ENCODE peak calls at places on chromosome 14, in six cellular contexts. T is HFF-Myc, L is ovary, A is GM10248, R is astrocyte of the spinal cord, H is WTC11. F is an unnamed sample.

GRCh38 chr14:72610096-72610830 is 283.6 kb downstream of the DPF3 start:
- DNase-seq in T (no peak), L (no peak), A (no peak), R (no peak), H (no peak), F (peak; percentile 69)

GRCh38 chr14:95609398-95609990 is 74.6 kb downstream of the GLRX5 start:
- DNase-seq in T (no peak), L (peak; percentile 38), A (peak; percentile 46), R (peak; percentile 3), H (peak; percentile 75), F (no peak)

GRCh38 chr14:83548061-83548839 is 1981.7 kb upstream of the FLRT2 start:
- DNase-seq in T (no peak), L (no peak), A (no peak), R (peak; percentile 17), H (no peak), F (no peak)

GRCh38 chr14:32630701-32631100 is 301.6 kb downstream of the AKAP6 start:
- DNase-seq in T (no peak), L (no peak), A (no peak), R (no peak), H (no peak), F (no peak)

GRCh38 chr14:88029500-88029899 is 24.6 kb downstream of the GPR65 start:
- DNase-seq in T (no peak), L (no peak), A (no peak), R (no peak), H (no peak), F (no peak)

GRCh38 chr14:61526405-61527312 is 168.7 kb upstream of the HIF1A start:
- DNase-seq in T (no peak), L (no peak), A (no peak), R (no peak), H (no peak), F (no peak)

GRCh38 chr14:60981626-60982455 is 796 bp downstream of the SLC38A6 start:
- DNase-seq in T (no peak), L (no peak), A (no peak), R (peak; percentile 69), H (no peak), F (no peak)

GRCh38 chr14:68718033-68718725 is 74.7 kb downstream of the ZFP36L1 start:
- DNase-seq in T (no peak), L (no peak), A (no peak), R (no peak), H (no peak), F (no peak)

GRCh38 chr14:48970995-48971394 is 615.2 kb downstream of the RPS29 start:
- DNase-seq in T (no peak), L (no peak), A (no peak), R (no peak), H (no peak), F (no peak)

GRCh38 chr14:47227051-47227600 is 448.3 kb downstream of the MDGA2 start:
- DNase-seq in T (no peak), L (no peak), A (no peak), R (peak; percentile 7), H (no peak), F (no peak)

GRCh38 chr14:103623883-103624482 is 5.0 kb upstream of the KLC1 start:
- DNase-seq in T (no peak), L (no peak), A (no peak), R (no peak), H (no peak), F (no peak)

GRCh38 chr14:93857500-93857899 is 69.2 kb upstream of the PRIMA1 start:
- DNase-seq in T (no peak), L (no peak), A (no peak), R (no peak), H (peak; percentile 17), F (no peak)

GRCh38 chr14:96225745-96226151 is 21.1 kb downstream of the BDKRB2 start:
- DNase-seq in T (peak; percentile 45), L (no peak), A (no peak), R (no peak), H (peak; percentile 62), F (no peak)

GRCh38 chr14:34971381-34971780 is 11.4 kb upstream of the SRP54 start:
- DNase-seq in T (no peak), L (no peak), A (no peak), R (no peak), H (no peak), F (no peak)

GRCh38 chr14:90405755-90406154 is 8.9 kb downstream of the CALM1 start:
- DNase-seq in T (no peak), L (no peak), A (no peak), R (no peak), H (no peak), F (no peak)

GRCh38 chr14:93981874-93982683 is 5.7 kb upstream of the ASB2 start:
- DNase-seq in T (no peak), L (no peak), A (no peak), R (no peak), H (no peak), F (no peak)

GRCh38 chr14:42224053-42224888 is 617.6 kb downstream of the LRFN5 start:
- DNase-seq in T (peak; percentile 57), L (peak; percentile 37), A (peak; percentile 13), R (peak; percentile 75), H (peak; percentile 85), F (peak; percentile 88)

GRCh38 chr14:34931206-34931605 is 51.6 kb upstream of the SRP54 start:
- DNase-seq in T (no peak), L (no peak), A (peak; percentile 17), R (no peak), H (no peak), F (no peak)

GRCh38 chr14:103526247-103526913 is 2.6 kb upstream of the TRMT61A start:
- DNase-seq in T (no peak), L (no peak), A (no peak), R (no peak), H (no peak), F (no peak)

GRCh38 chr14:33799705-33800269 is 151.1 kb downstream of the EGLN3 start:
- DNase-seq in T (no peak), L (no peak), A (no peak), R (no peak), H (peak; percentile 13), F (no peak)

GRCh38 chr14:53925201-53925766 is 31.3 kb downstream of the BMP4 start:
- DNase-seq in T (no peak), L (no peak), A (no peak), R (no peak), H (no peak), F (no peak)

GRCh38 chr14:89721330-89721729 is 233.2 kb downstream of the EFCAB11 start:
- DNase-seq in T (no peak), L (no peak), A (no peak), R (no peak), H (no peak), F (no peak)

GRCh38 chr14:61925043-61925442 is 162.8 kb downstream of the SNAPC1 start:
- DNase-seq in T (no peak), L (no peak), A (peak; percentile 15), R (peak; percentile 45), H (no peak), F (no peak)

GRCh38 chr14:105337966-105338365 is 23.4 kb downstream of the PACS2 start:
- DNase-seq in T (no peak), L (no peak), A (no peak), R (no peak), H (no peak), F (no peak)

DNA sequence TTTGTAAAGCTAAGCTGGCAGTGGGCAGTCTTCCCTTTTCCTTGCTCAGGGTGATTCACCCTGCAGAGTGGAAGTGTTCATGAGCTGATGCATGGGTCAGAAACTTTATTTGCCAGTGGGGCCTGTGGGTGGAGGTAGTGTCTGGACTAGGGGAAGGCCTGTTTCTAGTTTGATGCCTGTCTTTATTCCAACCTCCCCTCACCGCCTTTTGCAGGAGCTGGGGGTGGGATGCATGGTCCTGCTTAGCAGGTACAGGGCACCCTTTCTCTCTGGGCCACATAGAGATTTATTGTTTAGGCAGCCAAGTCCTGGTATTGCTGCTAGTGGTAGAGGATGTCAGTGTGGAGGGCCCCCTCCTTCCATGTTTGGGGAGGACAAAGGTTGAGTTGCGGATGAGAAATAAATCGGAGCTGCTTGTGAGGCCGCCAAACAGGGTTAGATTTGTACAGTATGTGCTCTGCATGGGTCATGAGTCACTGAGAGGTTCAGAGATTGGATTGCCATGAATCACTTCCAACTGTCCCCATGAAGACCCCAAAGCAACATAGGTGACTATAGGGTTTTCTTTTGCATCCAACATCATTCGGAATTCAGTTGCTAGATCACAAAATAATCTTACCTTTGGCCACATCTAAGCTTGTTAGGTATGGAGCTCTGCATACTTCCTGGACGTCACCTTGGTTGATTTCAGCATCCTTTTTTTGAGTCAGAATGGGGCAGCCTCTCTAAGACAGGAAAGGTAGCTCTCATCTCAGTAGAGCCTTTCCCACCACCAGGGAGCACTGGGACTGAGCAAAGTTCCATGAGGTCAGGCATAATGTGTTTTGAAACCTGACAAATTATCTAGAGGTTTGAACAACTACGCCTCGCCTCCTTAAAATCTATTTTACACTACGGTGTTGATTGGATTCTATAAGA is 8.8 kb downstream of the SMOC1 start:
- DNase-seq in T (no peak), L (no peak), A (no peak), R (peak; percentile 63), H (no peak), F (no peak)
- TF ChIP-seq CTCF in T (no peak), L (no peak), A (no peak), R (no peak), H (no peak), F (no peak)

DNA sequence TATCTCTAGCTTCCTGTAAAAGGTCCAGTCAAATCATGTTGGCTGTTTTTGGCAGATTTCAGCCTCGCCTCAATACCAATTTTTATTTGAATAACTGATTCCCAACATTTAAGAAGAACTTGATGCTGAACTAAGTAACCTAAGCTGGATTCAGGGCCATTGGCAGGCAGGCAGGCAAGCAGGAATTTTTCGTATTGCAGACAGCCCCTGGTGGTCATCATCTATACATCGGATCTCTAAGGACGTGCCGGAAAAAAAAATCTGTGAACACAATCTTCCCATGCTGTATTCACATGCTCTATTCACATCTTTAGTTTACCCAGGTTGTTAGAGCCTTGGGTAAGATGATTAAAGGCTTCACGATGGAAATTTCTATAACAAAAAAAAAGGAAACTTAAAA is 7.0 kb downstream of the VCPKMT start:
- DNase-seq in T (no peak), L (no peak), A (no peak), R (peak; percentile 22), H (no peak), F (no peak)
- TF ChIP-seq CTCF in T (peak; percentile 31), L (no peak), A (no peak), R (peak; percentile 50), H (no peak), F (peak; percentile 45)

GRCh38 chr14:99899578-99900178 is 106.5 kb downstream of the EML1 start:
- DNase-seq in T (no peak), L (no peak), A (no peak), R (peak; percentile 43), H (no peak), F (no peak)
- TF ChIP-seq CTCF in T (peak; percentile 40), L (no peak), A (peak; percentile 50), R (peak; percentile 54), H (peak; percentile 37), F (peak; percentile 65)

DNA sequence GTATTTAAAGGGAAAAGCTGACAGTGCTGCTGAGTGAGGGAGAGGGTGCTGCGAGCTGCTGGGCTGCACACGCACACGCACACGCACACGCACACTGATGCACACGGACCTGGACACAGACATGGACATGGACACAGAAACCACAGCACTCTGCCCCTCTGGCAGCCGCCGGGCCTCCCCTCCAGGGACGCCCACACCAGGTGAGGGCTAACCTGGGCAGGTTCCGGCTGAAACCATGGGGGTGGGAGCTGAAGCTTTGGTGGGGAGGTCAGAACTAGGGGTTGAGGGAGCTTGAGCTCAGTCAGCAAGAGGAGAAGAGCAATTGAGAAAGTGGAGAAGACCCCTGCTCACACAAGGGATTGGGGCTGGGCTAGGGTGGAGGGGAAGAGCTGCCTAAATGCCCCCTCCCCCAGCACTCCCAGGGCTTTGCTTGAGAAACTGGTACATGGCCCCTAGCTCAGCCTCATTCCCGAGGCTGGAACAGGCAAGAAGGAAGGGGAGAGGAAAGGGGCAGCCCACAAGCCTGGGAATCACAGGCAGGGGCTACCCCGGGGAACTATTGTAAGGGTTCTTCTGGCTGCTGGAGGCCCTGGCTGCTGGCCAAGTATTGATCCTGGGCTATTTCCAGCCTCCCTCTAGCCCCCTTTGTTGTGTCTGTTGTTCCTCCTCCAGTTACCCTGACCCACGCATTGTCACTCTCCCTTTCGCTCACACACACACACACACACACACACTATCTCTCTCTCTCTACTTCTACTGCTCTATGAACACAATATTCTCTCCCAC is at the start of gene REM2:
- DNase-seq in T (no peak), L (no peak), A (no peak), R (no peak), H (no peak), F (no peak)
- TF ChIP-seq CTCF in T (no peak), L (no peak), A (no peak), R (no peak), H (no peak), F (no peak)

F was measured in osteocyte.